ENCODE peak calls at places on chromosomes 3 and 15, in seven cellular contexts. One of them, this sample, is unnamed.

GRCh38 chr3:185537369-185537970 is 14.9 kb downstream of the LIPH start:
- DNase-seq in Calu3: peak
- DNase-seq in HepG2: peak
- DNase-seq in esophagus squamous epithelium: no peak
- DNase-seq in endothelial cell: no peak
- DNase-seq in GM20000: peak
- DNase-seq in sigmoid colon: peak
- DNase-seq in this sample: no peak

GRCh38 chr15:50302581-50302980 is 37.1 kb upstream of the HDC start:
- DNase-seq in Calu3: no peak
- DNase-seq in HepG2: no peak
- DNase-seq in esophagus squamous epithelium: no peak
- DNase-seq in endothelial cell: no peak
- DNase-seq in GM20000: peak
- DNase-seq in sigmoid colon: no peak
- DNase-seq in this sample: no peak

GRCh38 chr15:37095197-37095992 is 5.0 kb downstream of the MEIS2 start:
- DNase-seq in Calu3: no peak
- DNase-seq in HepG2: no peak
- DNase-seq in esophagus squamous epithelium: no peak
- DNase-seq in endothelial cell: peak
- DNase-seq in GM20000: no peak
- DNase-seq in sigmoid colon: no peak
- DNase-seq in this sample: peak

GRCh38 chr3:7913283-7913682 is 588.3 kb upstream of the LMCD1 start:
- DNase-seq in Calu3: no peak
- DNase-seq in HepG2: no peak
- DNase-seq in esophagus squamous epithelium: no peak
- DNase-seq in endothelial cell: no peak
- DNase-seq in GM20000: no peak
- DNase-seq in sigmoid colon: no peak
- DNase-seq in this sample: no peak

GRCh38 chr3:131729561-131729960 is 226.8 kb upstream of the MRPL3 start:
- DNase-seq in Calu3: no peak
- DNase-seq in HepG2: no peak
- DNase-seq in esophagus squamous epithelium: no peak
- DNase-seq in endothelial cell: no peak
- DNase-seq in GM20000: no peak
- DNase-seq in sigmoid colon: no peak
- DNase-seq in this sample: no peak

GRCh38 chr15:63392355-63393009 is 10.8 kb upstream of the CA12 start:
- DNase-seq in Calu3: no peak
- DNase-seq in HepG2: no peak
- DNase-seq in esophagus squamous epithelium: no peak
- DNase-seq in endothelial cell: no peak
- DNase-seq in GM20000: no peak
- DNase-seq in sigmoid colon: no peak
- DNase-seq in this sample: no peak

GRCh38 chr3:85781806-85782205 is 823.0 kb downstream of the CADM2 start:
- DNase-seq in Calu3: no peak
- DNase-seq in HepG2: no peak
- DNase-seq in esophagus squamous epithelium: no peak
- DNase-seq in endothelial cell: no peak
- DNase-seq in GM20000: no peak
- DNase-seq in sigmoid colon: no peak
- DNase-seq in this sample: no peak

GRCh38 chr3:190514163-190515153 is 573 bp downstream of the IL1RAP start:
- DNase-seq in Calu3: peak
- DNase-seq in HepG2: peak
- DNase-seq in esophagus squamous epithelium: no peak
- DNase-seq in endothelial cell: peak
- DNase-seq in GM20000: peak
- DNase-seq in sigmoid colon: peak
- DNase-seq in this sample: peak

GRCh38 chr3:123098411-123099330 is 31.8 kb downstream of the PDIA5 start:
- DNase-seq in Calu3: no peak
- DNase-seq in HepG2: no peak
- DNase-seq in esophagus squamous epithelium: no peak
- DNase-seq in endothelial cell: no peak
- DNase-seq in GM20000: no peak
- DNase-seq in sigmoid colon: no peak
- DNase-seq in this sample: no peak

GRCh38 chr3:88046731-88047130 is 12.1 kb downstream of the CGGBP1 start:
- DNase-seq in Calu3: no peak
- DNase-seq in HepG2: no peak
- DNase-seq in esophagus squamous epithelium: no peak
- DNase-seq in endothelial cell: no peak
- DNase-seq in GM20000: no peak
- DNase-seq in sigmoid colon: no peak
- DNase-seq in this sample: no peak

GRCh38 chr15:100593431-100593830 is 8.6 kb downstream of the LINS1 start:
- DNase-seq in Calu3: no peak
- DNase-seq in HepG2: no peak
- DNase-seq in esophagus squamous epithelium: no peak
- DNase-seq in endothelial cell: no peak
- DNase-seq in GM20000: no peak
- DNase-seq in sigmoid colon: no peak
- DNase-seq in this sample: no peak

GRCh38 chr15:56040081-56041035 is 46.9 kb upstream of the NEDD4 start:
- DNase-seq in Calu3: peak
- DNase-seq in HepG2: peak
- DNase-seq in esophagus squamous epithelium: peak
- DNase-seq in endothelial cell: no peak
- DNase-seq in GM20000: no peak
- DNase-seq in sigmoid colon: peak
- DNase-seq in this sample: no peak

GRCh38 chr3:127420825-127421224 is 133.0 kb upstream of the PRR20G start:
- DNase-seq in Calu3: peak
- DNase-seq in HepG2: no peak
- DNase-seq in esophagus squamous epithelium: no peak
- DNase-seq in endothelial cell: no peak
- DNase-seq in GM20000: no peak
- DNase-seq in sigmoid colon: no peak
- DNase-seq in this sample: no peak

GRCh38 chr3:129623447-129624118 is 17.1 kb upstream of the PLXND1 start:
- DNase-seq in Calu3: no peak
- DNase-seq in HepG2: no peak
- DNase-seq in esophagus squamous epithelium: no peak
- DNase-seq in endothelial cell: peak
- DNase-seq in GM20000: no peak
- DNase-seq in sigmoid colon: peak
- DNase-seq in this sample: no peak

GRCh38 chr3:185659942-185660921 is 74.1 kb downstream of the SENP2 start:
- DNase-seq in Calu3: peak
- DNase-seq in HepG2: peak
- DNase-seq in esophagus squamous epithelium: no peak
- DNase-seq in endothelial cell: peak
- DNase-seq in GM20000: peak
- DNase-seq in sigmoid colon: peak
- DNase-seq in this sample: peak

GRCh38 chr15:41806291-41807181 is 21.4 kb upstream of the JMJD7 start:
- DNase-seq in Calu3: no peak
- DNase-seq in HepG2: peak
- DNase-seq in esophagus squamous epithelium: no peak
- DNase-seq in endothelial cell: no peak
- DNase-seq in GM20000: no peak
- DNase-seq in sigmoid colon: peak
- DNase-seq in this sample: no peak

GRCh38 chr15:60212536-60212935 is 185.2 kb downstream of the ANXA2 start:
- DNase-seq in Calu3: peak
- DNase-seq in HepG2: peak
- DNase-seq in esophagus squamous epithelium: no peak
- DNase-seq in endothelial cell: no peak
- DNase-seq in GM20000: no peak
- DNase-seq in sigmoid colon: no peak
- DNase-seq in this sample: no peak
- TF ChIP-seq CTCF in Calu3: no peak
- TF ChIP-seq CTCF in HepG2: peak
- TF ChIP-seq CTCF in esophagus squamous epithelium: no peak
- TF ChIP-seq CTCF in endothelial cell: no peak
- TF ChIP-seq CTCF in GM20000: no peak
- TF ChIP-seq CTCF in sigmoid colon: no peak
- TF ChIP-seq CTCF in this sample: no peak

DNA sequence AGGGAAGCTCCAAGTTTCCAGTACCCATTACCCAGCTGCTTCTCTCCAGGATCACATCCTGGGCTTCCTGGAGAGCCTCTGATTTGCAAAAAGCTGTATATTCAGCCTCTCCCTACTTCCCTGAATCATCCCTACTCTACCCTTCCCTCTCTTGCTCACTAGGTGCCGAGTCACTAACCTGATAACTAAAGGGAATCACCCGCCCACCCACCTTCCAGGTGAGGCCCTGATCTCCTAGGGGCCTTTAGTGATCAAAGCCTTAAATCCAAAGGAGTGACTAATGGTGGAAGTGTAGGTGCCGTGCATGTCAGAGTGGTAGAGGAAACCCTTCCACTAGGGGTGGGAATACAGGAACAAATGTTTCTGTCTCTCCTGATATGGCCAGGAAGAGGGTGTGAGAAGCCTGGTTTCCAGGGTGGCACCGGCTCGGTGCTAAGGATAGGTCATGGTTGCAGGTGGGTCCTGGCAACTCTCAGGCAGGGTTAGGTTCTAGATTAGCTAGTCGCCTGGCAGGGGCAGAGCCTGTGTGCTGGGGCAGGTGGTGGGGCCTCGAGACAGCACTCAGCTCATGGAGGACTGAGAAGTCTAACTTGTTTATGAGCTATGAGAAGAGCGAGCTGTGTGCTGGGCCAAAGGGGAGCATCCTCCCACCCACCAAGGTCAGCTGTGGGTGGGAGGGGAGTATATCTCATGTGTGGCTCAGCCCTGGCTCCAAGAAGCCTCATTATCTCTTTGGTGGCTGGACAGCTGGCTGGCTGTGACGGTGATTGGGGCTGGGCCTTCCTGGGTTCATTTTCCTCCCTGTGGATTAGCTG is 10.1 kb downstream of the SEMA7A start:
- DNase-seq in Calu3: no peak
- DNase-seq in HepG2: peak
- DNase-seq in esophagus squamous epithelium: no peak
- DNase-seq in endothelial cell: no peak
- DNase-seq in GM20000: no peak
- DNase-seq in sigmoid colon: no peak
- DNase-seq in this sample: no peak
- TF ChIP-seq CTCF in Calu3: no peak
- TF ChIP-seq CTCF in HepG2: no peak
- TF ChIP-seq CTCF in esophagus squamous epithelium: no peak
- TF ChIP-seq CTCF in endothelial cell: no peak
- TF ChIP-seq CTCF in GM20000: no peak
- TF ChIP-seq CTCF in sigmoid colon: no peak
- TF ChIP-seq CTCF in this sample: no peak

GRCh38 chr3:71520186-71521020 is 63.1 kb downstream of the FOXP1 start:
- DNase-seq in Calu3: no peak
- DNase-seq in HepG2: no peak
- DNase-seq in esophagus squamous epithelium: no peak
- DNase-seq in endothelial cell: no peak
- DNase-seq in GM20000: peak
- DNase-seq in sigmoid colon: no peak
- DNase-seq in this sample: no peak
- TF ChIP-seq CTCF in Calu3: no peak
- TF ChIP-seq CTCF in HepG2: no peak
- TF ChIP-seq CTCF in esophagus squamous epithelium: no peak
- TF ChIP-seq CTCF in endothelial cell: no peak
- TF ChIP-seq CTCF in GM20000: no peak
- TF ChIP-seq CTCF in sigmoid colon: no peak
- TF ChIP-seq CTCF in this sample: no peak

GRCh38 chr3:54999159-54999558 is 71.3 kb upstream of the LRTM1 start:
- DNase-seq in Calu3: no peak
- DNase-seq in HepG2: peak
- DNase-seq in esophagus squamous epithelium: no peak
- DNase-seq in endothelial cell: peak
- DNase-seq in GM20000: no peak
- DNase-seq in sigmoid colon: no peak
- DNase-seq in this sample: no peak
- TF ChIP-seq CTCF in Calu3: no peak
- TF ChIP-seq CTCF in HepG2: no peak
- TF ChIP-seq CTCF in esophagus squamous epithelium: no peak
- TF ChIP-seq CTCF in endothelial cell: peak
- TF ChIP-seq CTCF in GM20000: no peak
- TF ChIP-seq CTCF in sigmoid colon: no peak
- TF ChIP-seq CTCF in this sample: no peak

DNA sequence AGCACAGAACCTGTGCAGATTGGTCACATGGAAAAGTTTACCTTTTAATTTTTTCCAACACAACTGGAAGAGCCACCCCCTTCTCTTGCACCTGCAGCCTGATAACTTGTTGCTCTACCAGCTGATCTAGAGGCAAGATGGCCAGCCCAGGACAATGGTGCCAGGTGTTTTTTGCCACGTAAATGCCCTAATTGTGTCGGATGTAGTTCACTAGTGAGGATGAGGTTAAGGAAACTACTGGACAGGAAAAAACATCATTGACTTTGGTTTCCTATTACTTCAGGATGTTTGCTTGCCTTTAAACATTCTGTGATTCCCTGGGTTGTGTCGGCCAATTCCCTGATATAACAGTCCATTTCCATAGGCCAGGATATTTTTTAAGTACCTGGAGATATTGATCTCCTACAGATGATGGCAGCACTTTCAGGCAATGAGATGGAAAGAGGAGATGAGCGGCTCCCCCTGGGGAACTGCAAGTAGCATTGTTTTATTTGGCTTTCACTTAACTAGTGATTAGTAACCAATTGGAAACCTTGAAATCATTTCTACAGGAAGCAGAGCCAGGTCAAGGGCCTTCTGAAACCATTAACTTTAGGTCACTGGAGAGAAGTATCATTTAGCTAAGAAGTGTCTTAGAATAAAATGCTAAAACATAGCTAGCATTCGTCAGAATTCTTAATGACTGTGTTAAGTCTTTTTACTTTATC is 72.5 kb downstream of the OSBPL10 start:
- DNase-seq in Calu3: peak
- DNase-seq in HepG2: peak
- DNase-seq in esophagus squamous epithelium: no peak
- DNase-seq in endothelial cell: peak
- DNase-seq in GM20000: no peak
- DNase-seq in sigmoid colon: no peak
- DNase-seq in this sample: no peak
- TF ChIP-seq CTCF in Calu3: no peak
- TF ChIP-seq CTCF in HepG2: no peak
- TF ChIP-seq CTCF in esophagus squamous epithelium: no peak
- TF ChIP-seq CTCF in endothelial cell: no peak
- TF ChIP-seq CTCF in GM20000: no peak
- TF ChIP-seq CTCF in sigmoid colon: no peak
- TF ChIP-seq CTCF in this sample: no peak

DNA sequence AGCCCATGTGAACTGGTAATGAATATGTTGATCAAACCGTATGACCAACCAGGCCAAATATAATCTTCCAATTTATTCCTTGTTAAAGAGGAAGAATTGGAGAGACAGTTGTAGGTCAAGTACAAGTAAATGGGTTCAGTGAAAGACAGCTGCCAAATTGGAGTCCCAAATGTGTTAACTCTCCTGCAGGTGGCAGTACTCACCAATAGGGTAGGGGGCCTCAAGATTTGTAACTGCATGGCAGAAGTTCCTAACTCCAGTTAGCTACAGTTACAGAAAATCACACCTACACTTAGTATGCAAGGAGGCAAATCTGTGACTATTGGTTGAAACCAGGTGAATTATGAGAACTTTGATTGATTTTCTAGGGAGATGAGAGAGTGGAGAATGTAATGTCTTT is 278.0 kb downstream of the ZBBX start:
- DNase-seq in Calu3: peak
- DNase-seq in HepG2: peak
- DNase-seq in esophagus squamous epithelium: no peak
- DNase-seq in endothelial cell: no peak
- DNase-seq in GM20000: no peak
- DNase-seq in sigmoid colon: no peak
- DNase-seq in this sample: no peak
- TF ChIP-seq CTCF in Calu3: no peak
- TF ChIP-seq CTCF in HepG2: peak
- TF ChIP-seq CTCF in esophagus squamous epithelium: no peak
- TF ChIP-seq CTCF in endothelial cell: peak
- TF ChIP-seq CTCF in GM20000: no peak
- TF ChIP-seq CTCF in sigmoid colon: no peak
- TF ChIP-seq CTCF in this sample: peak